ENCODE peak calls at places on chromosomes 3 and 15, in four cellular contexts. One of them, this sample, is unnamed.
A peak's percentile ranks its signal among the peaks of the same experiment; 100 is the strongest.

GRCh38 chr3:44365952-44366351 is 27.4 kb downstream of the TCAIM start:
- DNase-seq in A549: no peak
- DNase-seq in K562: no peak
- DNase-seq in SK-N-SH: no peak
- DNase-seq in this sample: no peak

GRCh38 chr15:93072440-93073394 is 16.3 kb downstream of the RGMA start:
- DNase-seq in A549: peak; percentile 53
- DNase-seq in K562: peak; percentile 74
- DNase-seq in SK-N-SH: peak; percentile 95
- DNase-seq in this sample: no peak

GRCh38 chr15:67175643-67176071 is 78.8 kb downstream of the AAGAB start:
- DNase-seq in A549: no peak
- DNase-seq in K562: no peak
- DNase-seq in SK-N-SH: no peak
- DNase-seq in this sample: no peak

GRCh38 chr15:84702961-84703482 is 12.9 kb downstream of the SEC11A start:
- DNase-seq in A549: no peak
- DNase-seq in K562: no peak
- DNase-seq in SK-N-SH: no peak
- DNase-seq in this sample: no peak

GRCh38 chr3:167675835-167676234 is 22.1 kb upstream of the WDR49 start:
- DNase-seq in A549: peak; percentile 9
- DNase-seq in K562: no peak
- DNase-seq in SK-N-SH: no peak
- DNase-seq in this sample: no peak

GRCh38 chr3:15345608-15346137 is 13.3 kb upstream of the SH3BP5 start:
- DNase-seq in A549: no peak
- DNase-seq in K562: peak; percentile 53
- DNase-seq in SK-N-SH: no peak
- DNase-seq in this sample: no peak

GRCh38 chr3:30530084-30530483 is 76.3 kb upstream of the TGFBR2 start:
- DNase-seq in A549: no peak
- DNase-seq in K562: no peak
- DNase-seq in SK-N-SH: no peak
- DNase-seq in this sample: no peak

GRCh38 chr3:7112523-7113056 is 251.7 kb downstream of the GRM7 start:
- DNase-seq in A549: no peak
- DNase-seq in K562: no peak
- DNase-seq in SK-N-SH: no peak
- DNase-seq in this sample: no peak

GRCh38 chr3:98596902-98597500 is 3.6 kb upstream of the CPOX start:
- DNase-seq in A549: peak; percentile 42
- DNase-seq in K562: peak; percentile 51
- DNase-seq in SK-N-SH: peak; percentile 30
- DNase-seq in this sample: no peak
- TF ChIP-seq CHD2 in A549: no peak
- TF ChIP-seq CHD2 in K562: no peak
- TF ChIP-seq CHD2 in SK-N-SH: no peak
- TF ChIP-seq CHD2 in this sample: no peak

GRCh38 chr3:190524942-190525341 is 11.1 kb downstream of the IL1RAP start:
- DNase-seq in A549: no peak
- DNase-seq in K562: no peak
- DNase-seq in SK-N-SH: no peak
- DNase-seq in this sample: no peak

GRCh38 chr3:190531406-190531805 is 17.5 kb downstream of the IL1RAP start:
- DNase-seq in A549: no peak
- DNase-seq in K562: no peak
- DNase-seq in SK-N-SH: no peak
- DNase-seq in this sample: no peak

GRCh38 chr3:190522621-190523222 is 8.8 kb downstream of the IL1RAP start:
- DNase-seq in A549: no peak
- DNase-seq in K562: no peak
- DNase-seq in SK-N-SH: no peak
- DNase-seq in this sample: no peak

GRCh38 chr3:190528721-190529120 is 14.8 kb downstream of the IL1RAP start:
- DNase-seq in A549: no peak
- DNase-seq in K562: no peak
- DNase-seq in SK-N-SH: no peak
- DNase-seq in this sample: no peak

DNA sequence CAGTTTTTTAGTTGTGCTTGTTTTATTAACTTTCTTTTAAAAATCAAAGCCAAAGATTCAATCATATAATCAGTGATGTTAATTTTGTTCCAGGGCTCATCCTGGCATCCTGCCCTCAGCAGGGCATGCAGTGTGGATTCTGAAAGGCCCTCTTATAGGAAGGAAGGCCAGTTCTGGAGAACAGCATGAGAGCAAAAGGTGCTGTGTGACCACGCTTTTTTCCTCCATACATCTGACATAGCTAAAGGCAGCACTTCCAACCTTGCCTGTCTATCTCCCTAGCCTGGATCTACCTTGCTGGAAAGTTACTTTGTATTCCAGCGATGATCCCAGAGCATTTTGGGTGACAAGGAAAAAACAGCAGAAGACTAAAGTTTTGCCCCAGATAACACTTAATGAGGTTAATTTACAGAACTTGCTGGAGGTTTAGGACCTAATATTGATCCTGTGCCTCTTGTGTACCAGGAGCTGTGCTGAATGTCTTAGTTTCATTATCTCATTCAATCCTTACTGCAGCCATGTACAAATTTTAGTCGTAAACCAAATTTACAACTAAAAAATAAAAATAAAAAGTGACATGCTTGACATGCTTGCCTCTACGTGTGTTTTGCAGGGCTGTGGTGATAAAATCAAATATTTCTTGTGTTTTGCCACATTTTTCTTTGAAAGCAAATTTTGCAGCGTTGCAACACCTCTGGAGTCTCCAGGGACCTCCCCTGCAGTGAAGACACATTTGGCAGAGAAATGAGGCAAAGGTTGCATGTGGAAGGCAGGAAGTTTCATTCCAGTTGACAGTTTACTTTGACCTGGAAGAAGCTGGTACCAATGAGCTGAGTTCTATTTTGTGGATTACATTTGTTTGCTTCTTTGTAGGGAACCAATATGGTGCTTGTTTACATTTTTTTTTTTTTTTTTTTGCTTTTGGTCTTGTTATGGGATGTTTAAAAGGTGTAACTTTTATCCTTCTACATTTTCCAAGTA is 13.2 kb downstream of the IL1RAP start:
- DNase-seq in A549: no peak
- DNase-seq in K562: no peak
- DNase-seq in SK-N-SH: no peak
- DNase-seq in this sample: no peak
- TF ChIP-seq CHD2 in A549: no peak
- TF ChIP-seq CHD2 in K562: no peak
- TF ChIP-seq CHD2 in SK-N-SH: no peak
- TF ChIP-seq CHD2 in this sample: no peak

GRCh38 chr3:38907426-38907825 is 91.4 kb upstream of the SCN10A start:
- DNase-seq in A549: no peak
- DNase-seq in K562: no peak
- DNase-seq in SK-N-SH: no peak
- DNase-seq in this sample: no peak
- TF ChIP-seq CHD2 in A549: no peak
- TF ChIP-seq CHD2 in K562: no peak
- TF ChIP-seq CHD2 in SK-N-SH: no peak
- TF ChIP-seq CHD2 in this sample: no peak

GRCh38 chr3:195086885-195087284 is 184.1 kb downstream of the XXYLT1 start:
- DNase-seq in A549: no peak
- DNase-seq in K562: no peak
- DNase-seq in SK-N-SH: no peak
- DNase-seq in this sample: no peak
- TF ChIP-seq CHD2 in A549: no peak
- TF ChIP-seq CHD2 in K562: no peak
- TF ChIP-seq CHD2 in SK-N-SH: no peak
- TF ChIP-seq CHD2 in this sample: no peak

This sample was measured in H1.